ENCODE peak calls at places on chromosomes 13 and 19, in five cellular contexts. E is nucleus accumbens, K is thoracic aorta, C is ELR, F is ascending aorta. L is an unnamed sample.

GRCh38 chr19:51571599-51571998 is 516 bp downstream of the ZNF175 start:
- DNase-seq in E (no peak), K (no peak), C (peak; percentile 28), F (no peak), L (no peak)

GRCh38 chr19:38656171-38656981 is 8.9 kb downstream of the ACTN4 start:
- DNase-seq in E (no peak), K (no peak), C (peak; percentile 71), F (no peak), L (no peak)

GRCh38 chr13:22717036-22717435 is 463.7 kb upstream of the SGCG start:
- DNase-seq in E (no peak), K (no peak), C (no peak), F (no peak), L (no peak)

GRCh38 chr19:34480971-34481821 is at the start of gene WTIP:
- DNase-seq in E (no peak), K (peak; percentile 28), C (peak; percentile 87), F (no peak), L (no peak)

GRCh38 chr19:4066176-4066606 is 508 bp downstream of the ZBTB7A start:
- DNase-seq in E (no peak), K (no peak), C (no peak), F (no peak), L (no peak)

GRCh38 chr19:43132696-43133095 is 50.2 kb upstream of the PSG2 start:
- DNase-seq in E (no peak), K (no peak), C (peak; percentile 68), F (no peak), L (no peak)

GRCh38 chr19:10356431-10356830 is 17.0 kb upstream of the ICAM3 start:
- DNase-seq in E (no peak), K (no peak), C (no peak), F (no peak), L (no peak)

GRCh38 chr13:104954210-104954609 is 1581.3 kb downstream of the EFNB2 start:
- DNase-seq in E (no peak), K (no peak), C (no peak), F (no peak), L (no peak)

GRCh38 chr13:40480915-40481525 is 185.4 kb downstream of the FOXO1 start:
- DNase-seq in E (no peak), K (no peak), C (no peak), F (no peak), L (no peak)